ENCODE peak calls at places on chromosomes 6 and 20, in five cellular contexts. Z, X, F, R and H are unnamed samples.

GRCh38 chr20:64038252-64038578 is 2.2 kb downstream of the C20orf204 start:
- DNase-seq in Z (no peak), X (no peak), F (no peak), R (no peak), H (no peak)

GRCh38 chr6:36627801-36628246 is 33.7 kb downstream of the SRSF3 start:
- DNase-seq in Z (no peak), X (peak), F (peak), R (peak), H (no peak)

GRCh38 chr6:132236281-132236680 is 165.0 kb downstream of the MOXD1 start:
- DNase-seq in Z (no peak), X (no peak), F (no peak), R (no peak), H (no peak)

GRCh38 chr20:43844778-43845614 is 69.7 kb upstream of the TOX2 start:
- DNase-seq in Z (no peak), X (peak), F (peak), R (no peak), H (peak)

GRCh38 chr6:155330922-155331321 is 16.6 kb upstream of the TFB1M start:
- DNase-seq in Z (no peak), X (no peak), F (no peak), R (no peak), H (no peak)

GRCh38 chr20:1509237-1509636 is 18.0 kb upstream of the SIRPB2 start:
- DNase-seq in Z (no peak), X (no peak), F (no peak), R (no peak), H (peak)

GRCh38 chr6:38131527-38131965 is 312.0 kb downstream of the ZFAND3 start:
- DNase-seq in Z (no peak), X (no peak), F (peak), R (no peak), H (peak)

GRCh38 chr6:138240476-138241245 is 22.4 kb upstream of the PBOV1 start:
- DNase-seq in Z (no peak), X (no peak), F (no peak), R (no peak), H (no peak)

GRCh38 chr20:39986231-39986904 is 702.7 kb downstream of the MAFB start:
- DNase-seq in Z (peak), X (peak), F (peak), R (no peak), H (no peak)

DNA sequence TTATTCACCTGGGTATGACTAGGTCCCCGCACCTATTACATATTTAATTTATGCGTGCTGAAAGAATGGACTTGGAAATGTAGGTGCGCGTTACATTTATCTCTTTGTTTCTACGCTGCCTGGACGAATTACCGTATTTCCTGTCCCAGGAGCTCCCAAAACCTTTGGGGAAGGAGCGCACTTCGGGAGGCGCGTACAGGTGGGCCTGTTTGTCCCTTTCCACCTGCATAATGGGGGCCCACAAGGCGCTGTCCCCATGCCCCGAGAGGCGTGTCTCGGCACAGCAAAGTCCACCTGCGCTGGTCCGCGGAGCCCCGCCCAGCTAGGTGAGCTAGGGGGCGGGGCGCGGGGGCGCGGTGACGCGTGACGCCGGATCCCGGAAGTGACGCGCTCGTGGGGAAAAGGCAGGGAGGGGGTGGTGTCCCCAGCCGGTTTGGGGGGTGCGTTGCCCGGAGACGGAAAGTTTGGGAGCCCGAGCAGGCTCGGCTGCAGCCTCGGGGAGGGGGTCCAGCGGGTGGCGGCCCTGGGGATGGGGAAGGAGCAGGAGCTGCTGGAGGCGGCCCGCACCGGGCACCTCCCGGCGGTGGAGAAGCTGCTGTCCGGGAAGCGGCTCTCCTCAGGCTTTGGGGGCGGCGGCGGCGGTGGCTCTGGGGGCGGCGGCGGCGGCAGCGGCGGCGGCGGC is at the start of gene ANKS1A:
- DNase-seq in Z (peak), X (peak), F (peak), R (peak), H (peak)
- TF ChIP-seq POLR2A in Z (peak), X (no peak), F (peak), R (no peak), H (peak)

DNA sequence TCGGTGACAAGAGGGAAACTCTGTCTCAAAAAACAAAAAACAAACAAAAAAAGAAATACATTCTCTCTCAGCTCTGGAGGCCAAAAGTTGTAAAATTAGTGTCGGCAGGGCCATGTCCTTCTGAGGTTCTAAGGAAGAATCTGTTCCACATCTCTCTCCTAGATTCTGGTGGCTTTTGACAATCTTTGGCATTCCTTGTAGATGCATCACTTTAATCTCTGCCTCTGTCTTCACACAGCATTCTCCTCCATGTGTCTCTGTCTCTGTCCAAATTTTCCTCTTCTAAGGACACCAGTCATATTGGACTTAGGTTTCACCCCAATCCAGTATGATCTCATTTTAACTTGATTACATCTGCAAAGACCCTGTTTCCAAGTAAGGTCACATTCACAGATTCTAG is 9.1 kb downstream of the PPP2R5D start:
- DNase-seq in Z (no peak), X (no peak), F (no peak), R (no peak), H (no peak)
- TF ChIP-seq POLR2A in Z (no peak), X (no peak), F (no peak), R (no peak), H (no peak)

DNA sequence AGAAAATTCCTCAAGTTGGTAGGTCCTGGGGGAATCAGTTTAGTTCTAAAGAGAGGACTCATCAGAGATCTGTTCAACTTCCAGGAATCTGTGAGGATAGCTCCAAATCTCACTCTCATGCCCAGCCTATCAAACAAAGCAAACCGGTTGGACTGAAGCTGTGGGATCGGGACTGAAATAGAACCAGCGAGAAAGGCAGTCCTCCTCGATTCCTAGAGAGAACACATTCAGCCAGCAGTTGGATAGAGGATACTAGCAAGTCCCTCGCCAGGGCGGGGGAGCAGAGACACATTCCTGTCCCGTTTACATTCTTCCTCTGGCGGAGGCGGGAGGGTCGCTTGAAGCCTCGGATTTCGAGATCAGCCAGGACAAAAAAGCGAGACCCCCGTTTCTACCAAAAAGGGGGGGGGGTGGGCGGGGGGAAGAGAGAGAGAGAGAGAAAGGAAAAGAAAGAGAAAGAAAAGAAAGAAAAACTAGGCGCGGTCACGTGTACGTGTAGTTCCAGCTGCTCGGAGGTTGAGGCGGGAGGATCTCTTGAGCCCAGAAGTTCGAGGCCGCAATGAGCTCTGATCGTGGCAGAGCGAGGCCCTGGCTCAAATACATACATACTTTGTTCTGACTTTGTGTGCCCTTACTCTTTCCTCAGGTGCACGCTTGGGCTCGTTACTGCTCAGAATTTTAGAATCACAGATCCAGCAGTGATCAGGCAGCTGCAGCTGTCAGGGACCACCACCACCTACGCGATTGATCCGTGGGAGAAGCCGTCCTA is 19.5 kb downstream of the ZNF311 start:
- DNase-seq in Z (peak), X (peak), F (peak), R (peak), H (peak)
- TF ChIP-seq POLR2A in Z (peak), X (no peak), F (no peak), R (no peak), H (peak)

GRCh38 chr6:41778895-41779294 is 805 bp downstream of the FRS3 start:
- DNase-seq in Z (no peak), X (no peak), F (no peak), R (no peak), H (no peak)

GRCh38 chr6:41779793-41780622 is at the start of gene FRS3:
- DNase-seq in Z (peak), X (peak), F (peak), R (peak), H (peak)

GRCh38 chr6:41779336-41779735 is 364 bp downstream of the FRS3 start:
- DNase-seq in Z (no peak), X (no peak), F (no peak), R (no peak), H (no peak)

GRCh38 chr6:41781302-41781711 is 725 bp downstream of the PRICKLE4 start:
- DNase-seq in Z (no peak), X (peak), F (no peak), R (peak), H (no peak)

GRCh38 chr6:41780623-41781301 is at the start of gene PRICKLE4:
- DNase-seq in Z (no peak), X (peak), F (peak), R (peak), H (peak)
- TF ChIP-seq POLR2A in Z (no peak), X (no peak), F (no peak), R (no peak), H (no peak)

GRCh38 chr6:32117461-32117860 is 8.3 kb upstream of the TNXB start:
- DNase-seq in Z (no peak), X (no peak), F (no peak), R (no peak), H (no peak)

GRCh38 chr6:32116674-32117073 is 7.5 kb upstream of the TNXB start:
- DNase-seq in Z (no peak), X (no peak), F (no peak), R (no peak), H (no peak)

GRCh38 chr6:32115623-32116022 is 6.5 kb upstream of the TNXB start:
- DNase-seq in Z (no peak), X (no peak), F (no peak), R (no peak), H (no peak)

GRCh38 chr6:32120573-32121059 is 7.4 kb downstream of the ATF6B start:
- DNase-seq in Z (no peak), X (no peak), F (no peak), R (no peak), H (no peak)

GRCh38 chr6:32118782-32119628 is 9.0 kb downstream of the ATF6B start:
- DNase-seq in Z (peak), X (peak), F (peak), R (peak), H (peak)
- TF ChIP-seq POLR2A in Z (no peak), X (no peak), F (no peak), R (no peak), H (no peak)

GRCh38 chr6:82246802-82247633 is 526 bp downstream of the IBTK start:
- DNase-seq in Z (no peak), X (peak), F (peak), R (peak), H (peak)

GRCh38 chr6:82246370-82246769 is 1.2 kb downstream of the IBTK start:
- DNase-seq in Z (no peak), X (no peak), F (no peak), R (no peak), H (no peak)

GRCh38 chr6:82248233-82248735 is 740 bp upstream of the IBTK start:
- DNase-seq in Z (no peak), X (no peak), F (peak), R (peak), H (peak)

GRCh38 chr6:82249381-82250253 is 2.1 kb upstream of the IBTK start:
- DNase-seq in Z (no peak), X (no peak), F (no peak), R (no peak), H (no peak)

GRCh38 chr6:82247634-82248232 is at the start of gene IBTK:
- DNase-seq in Z (peak), X (peak), F (peak), R (peak), H (peak)
- TF ChIP-seq POLR2A in Z (peak), X (peak), F (peak), R (no peak), H (peak)